ENCODE peak calls at places on chromosome 1, in five cellular contexts. U, Z, C, V and O are unnamed samples.

GRCh38 chr1:6409733-6410132 is 10.0 kb downstream of the HES2 start:
- DNase-seq in C (no peak), Z (no peak), V (no peak), U (no peak), O (no peak)

GRCh38 chr1:29820401-29820800 is 584.1 kb downstream of the PTPRU start:
- DNase-seq in V (no peak), U (no peak), C (no peak), Z (no peak), O (no peak)

GRCh38 chr1:99704356-99704816 is 58.5 kb downstream of the PALMD start:
- DNase-seq in U (no peak), Z (peak), V (no peak), C (no peak), O (peak)

GRCh38 chr1:53918343-53918742 is 24.4 kb downstream of the DIO1 start:
- DNase-seq in Z (no peak), C (no peak), U (no peak), V (no peak), O (no peak)

GRCh38 chr1:32920833-32921232 is 19.6 kb upstream of the TMEM54 start:
- DNase-seq in Z (peak), U (no peak), C (no peak), V (no peak), O (peak)

GRCh38 chr1:234201600-234201999 is 171.7 kb upstream of the COA6 start:
- DNase-seq in Z (no peak), V (no peak), C (no peak), U (no peak), O (no peak)

GRCh38 chr1:64215576-64215975 is 12.2 kb downstream of the UBE2U start:
- DNase-seq in V (no peak), U (no peak), C (no peak), Z (no peak), O (no peak)

GRCh38 chr1:206911064-206911663 is 10.6 kb downstream of the FCMR start:
- DNase-seq in U (no peak), Z (no peak), C (peak), V (no peak), O (peak)

GRCh38 chr1:91884459-91885290 is 1.3 kb downstream of the TGFBR3 start:
- DNase-seq in Z (peak), C (peak), U (no peak), V (no peak), O (no peak)

GRCh38 chr1:89939059-89939570 is 55.8 kb upstream of the ZNF326 start:
- DNase-seq in V (no peak), U (no peak), C (no peak), Z (no peak), O (no peak)

GRCh38 chr1:182634306-182635072 is 30.3 kb upstream of the RGS16 start:
- DNase-seq in C (no peak), U (no peak), Z (no peak), V (no peak), O (no peak)

GRCh38 chr1:89382479-89382878 is 18.6 kb downstream of the GBP6 start:
- DNase-seq in C (no peak), V (no peak), U (no peak), Z (no peak), O (no peak)

GRCh38 chr1:226808501-226808900 is 61.9 kb upstream of the PSEN2 start:
- DNase-seq in Z (no peak), V (no peak), U (no peak), C (no peak), O (no peak)

GRCh38 chr1:20028125-20028524 is 41.9 kb upstream of the PLA2G5 start:
- DNase-seq in U (no peak), C (no peak), V (no peak), Z (peak), O (no peak)

GRCh38 chr1:8122160-8122476 is 96.0 kb upstream of the ERRFI1 start:
- DNase-seq in V (no peak), Z (no peak), U (no peak), C (no peak), O (no peak)

GRCh38 chr1:84089470-84090261 is 54.4 kb upstream of the PRKACB start:
- DNase-seq in C (no peak), Z (no peak), U (no peak), V (no peak), O (no peak)

GRCh38 chr1:192476802-192477298 is 98.7 kb upstream of the RGS1 start:
- DNase-seq in C (peak), V (no peak), Z (peak), U (no peak), O (peak)

GRCh38 chr1:212218065-212218464 is 67.1 kb upstream of the PPP2R5A start:
- DNase-seq in V (no peak), C (no peak), Z (no peak), U (no peak), O (no peak)

GRCh38 chr1:154353460-154353904 is 28.2 kb downstream of the ATP8B2 start:
- DNase-seq in U (no peak), Z (no peak), C (peak), V (no peak), O (peak)

GRCh38 chr1:230189276-230190183 is 122.5 kb downstream of the GALNT2 start:
- DNase-seq in V (no peak), C (no peak), Z (no peak), U (no peak), O (no peak)

GRCh38 chr1:114126696-114127095 is 27.0 kb downstream of the SYT6 start:
- DNase-seq in V (peak), U (no peak), Z (no peak), C (no peak), O (no peak)

GRCh38 chr1:9384128-9384527 is 91.4 kb downstream of the SPSB1 start:
- DNase-seq in C (no peak), V (no peak), Z (no peak), U (no peak), O (no peak)

GRCh38 chr1:183185941-183186490 is at the start of gene LAMC2:
- DNase-seq in U (no peak), V (no peak), C (no peak), Z (no peak), O (no peak)

GRCh38 chr1:101394041-101394440 is 157.2 kb downstream of the S1PR1 start:
- DNase-seq in U (no peak), Z (no peak), V (no peak), C (no peak), O (no peak)

GRCh38 chr1:63883494-63884235 is 109.8 kb downstream of the ROR1 start:
- DNase-seq in U (no peak), C (no peak), V (no peak), Z (no peak), O (peak)

GRCh38 chr1:15128077-15128476 is 25.5 kb upstream of the TMEM51 start:
- DNase-seq in Z (no peak), C (no peak), U (no peak), V (no peak), O (no peak)

GRCh38 chr1:229862017-229862774 is 204.8 kb upstream of the GALNT2 start:
- DNase-seq in Z (no peak), V (no peak), C (no peak), U (no peak), O (no peak)

GRCh38 chr1:226692067-226692792 is 46.9 kb downstream of the ITPKB start:
- DNase-seq in U (no peak), C (no peak), Z (no peak), V (no peak), O (no peak)

GRCh38 chr1:116286541-116286971 is 86.5 kb upstream of the ATP1A1 start:
- DNase-seq in Z (no peak), V (no peak), U (no peak), C (no peak), O (peak)

GRCh38 chr1:235470741-235471439 is 33.4 kb downstream of the B3GALNT2 start:
- DNase-seq in C (no peak), V (no peak), U (no peak), Z (no peak), O (no peak)

GRCh38 chr1:31815307-31815645 is 546 bp downstream of the SPOCD1 start:
- DNase-seq in Z (no peak), C (peak), V (no peak), U (no peak), O (no peak)

GRCh38 chr1:31615939-31616338 is 1.6 kb upstream of the HCRTR1 start:
- DNase-seq in U (no peak), Z (no peak), V (no peak), C (no peak), O (no peak)